ENCODE peak calls at places on chromosomes 5 and 9, in nine cellular contexts. H is PC-9, C is tibial nerve, A is body of pancreas, X is heart right ventricle, G is SK-N-SH, L is sigmoid colon, E is testis, V is lung. K is an unnamed sample. For H3K4me1, the result is how much of the 10 kb centered on the place peaks cover.

GRCh38 chr5:78899922-78900362 is 85.2 kb downstream of the ARSB start:
- DNase-seq in C (no peak), H (peak), G (no peak), A (peak), L (no peak), E (peak), X (peak), V (peak), K (peak)

GRCh38 chr5:152532714-152533113 is 127.6 kb upstream of the NMUR2 start:
- DNase-seq in V (no peak), X (peak), H (peak), L (no peak), A (no peak), C (peak), G (peak), E (no peak), K (no peak)

GRCh38 chr9:36141288-36141687 is 4.8 kb downstream of the GLIPR2 start:
- DNase-seq in X (no peak), L (peak), G (peak), C (no peak), V (no peak), A (no peak), H (peak), E (peak), K (no peak)

GRCh38 chr9:33151007-33151557 is 16.1 kb downstream of the B4GALT1 start:
- DNase-seq in H (peak), V (no peak), E (peak), X (peak), C (peak), G (no peak), L (peak), A (peak), K (no peak)

GRCh38 chr5:74595143-74595915 is 45.2 kb downstream of the ENC1 start:
- DNase-seq in E (peak), X (peak), L (no peak), G (no peak), V (no peak), H (peak), A (peak), C (no peak), K (peak)

GRCh38 chr9:134558124-134558805 is 83.3 kb upstream of the COL5A1 start:
- DNase-seq in E (no peak), G (no peak), A (peak), H (no peak), L (peak), X (no peak), V (no peak), C (no peak), K (peak)

GRCh38 chr5:168317521-168318147 is 26.2 kb downstream of the WWC1 start:
- DNase-seq in C (no peak), X (no peak), E (no peak), G (peak), V (peak), L (no peak), A (peak), H (peak), K (peak)

GRCh38 chr5:163248333-163248732 is 189.1 kb upstream of the CCNG1 start:
- DNase-seq in G (no peak), V (no peak), E (no peak), A (peak), H (no peak), X (no peak), L (no peak), C (no peak), K (no peak)

GRCh38 chr5:38673671-38674071 is 117.2 kb upstream of the LIFR start:
- DNase-seq in C (no peak), A (no peak), E (no peak), V (no peak), H (no peak), X (no peak), L (no peak), G (no peak), K (no peak)

GRCh38 chr9:21873540-21874221 is 71.2 kb downstream of the MTAP start:
- DNase-seq in H (peak), L (no peak), X (no peak), A (no peak), E (no peak), C (no peak), G (no peak), V (no peak), K (no peak)

GRCh38 chr5:61256474-61256873 is 75.6 kb upstream of the ZSWIM6 start:
- DNase-seq in H (peak), C (no peak), G (no peak), X (peak), L (no peak), A (peak), E (no peak), V (peak), K (no peak)

GRCh38 chr5:153619706-153620105 is 129.2 kb downstream of the GRIA1 start:
- DNase-seq in C (no peak), V (peak), A (no peak), E (no peak), X (no peak), L (no peak), H (no peak), G (no peak), K (no peak)

GRCh38 chr5:157245477-157245876 is 20.4 kb upstream of the CYFIP2 start:
- DNase-seq in A (no peak), X (no peak), L (no peak), C (no peak), V (no peak), H (no peak), E (no peak), G (no peak), K (no peak)

GRCh38 chr9:37836386-37836785 is 35.8 kb downstream of the DCAF10 start:
- DNase-seq in V (no peak), G (no peak), A (no peak), X (no peak), H (no peak), E (no peak), C (no peak), L (no peak), K (no peak)

GRCh38 chr9:86624616-86625015 is 270.4 kb upstream of the TUT7 start:
- DNase-seq in C (no peak), V (no peak), H (no peak), G (no peak), X (no peak), E (no peak), L (no peak), A (no peak), K (no peak)

GRCh38 chr9:117963493-117963892 is 259.3 kb downstream of the TLR4 start:
- DNase-seq in H (no peak), E (no peak), X (no peak), L (no peak), V (no peak), G (no peak), A (no peak), C (no peak), K (no peak)

GRCh38 chr5:34411470-34412346 is 244.4 kb upstream of the RAI14 start:
- DNase-seq in V (no peak), A (no peak), G (no peak), E (no peak), C (no peak), L (no peak), H (no peak), X (peak), K (peak)

GRCh38 chr5:169970911-169971436 is 9.3 kb downstream of the INSYN2B start:
- DNase-seq in E (no peak), V (no peak), X (no peak), G (peak), A (no peak), C (peak), H (peak), L (no peak), K (no peak)

GRCh38 chr9:132207187-132207586 is 45.3 kb downstream of the NTNG2 start:
- DNase-seq in G (no peak), A (no peak), L (no peak), V (no peak), X (no peak), E (no peak), C (no peak), H (no peak), K (no peak)

GRCh38 chr5:73911761-73912393 is 285.9 kb downstream of the ARHGEF28 start:
- DNase-seq in C (no peak), G (no peak), H (no peak), L (no peak), V (no peak), A (no peak), E (no peak), X (no peak), K (no peak)

GRCh38 chr9:94076557-94076956 is 7.7 kb upstream of the PTPDC1 start:
- DNase-seq in E (no peak), L (no peak), C (no peak), G (no peak), H (no peak), X (no peak), V (no peak), A (no peak), K (no peak)

GRCh38 chr9:32551491-32552049 is 557 bp upstream of the SMIM27 start:
- DNase-seq in E (peak), A (peak), L (peak), C (peak), V (no peak), X (peak), H (no peak), G (peak), K (peak)

GRCh38 chr9:69949396-69949795 is 94.3 kb upstream of the MAMDC2 start:
- DNase-seq in V (no peak), X (no peak), L (no peak), A (no peak), E (no peak), H (no peak), C (no peak), G (no peak), K (no peak)

GRCh38 chr5:128870923-128871322 is 94.4 kb upstream of the SLC27A6 start:
- DNase-seq in A (no peak), G (no peak), V (no peak), C (no peak), E (no peak), H (no peak), L (no peak), X (no peak), K (no peak)

GRCh38 chr9:100308965-100309564 is 43.7 kb downstream of the TEX10 start:
- DNase-seq in C (no peak), L (no peak), V (no peak), G (no peak), A (no peak), E (no peak), H (no peak), X (no peak), K (no peak)

GRCh38 chr5:142432961-142433360 is 108.1 kb upstream of the SPRY4 start:
- DNase-seq in V (no peak), C (no peak), A (no peak), G (no peak), H (no peak), E (no peak), L (no peak), X (no peak), K (no peak)

GRCh38 chr5:168951341-168951740 is 349.6 kb downstream of the SLIT3 start:
- DNase-seq in V (no peak), A (no peak), L (no peak), G (no peak), E (no peak), C (no peak), H (no peak), X (no peak), K (no peak)

GRCh38 chr9:114059047-114059803 is 18.9 kb downstream of the AMBP start:
- DNase-seq in C (no peak), H (no peak), A (no peak), E (no peak), X (peak), L (no peak), G (no peak), V (no peak), K (no peak)

GRCh38 chr5:79193643-79194042 is 42.3 kb upstream of the JMY start:
- DNase-seq in C (no peak), X (no peak), V (no peak), G (no peak), E (no peak), H (peak), L (no peak), A (peak), K (no peak)

GRCh38 chr5:103371046-103371603 is 112.6 kb downstream of the MACIR start:
- DNase-seq in X (no peak), V (no peak), A (no peak), C (no peak), E (no peak), H (no peak), L (no peak), G (no peak), K (no peak)

GRCh38 chr5:4083591-4084337 is 488.1 kb downstream of the IRX1 start:
- DNase-seq in A (no peak), V (no peak), L (no peak), C (no peak), H (no peak), G (no peak), X (no peak), E (no peak), K (no peak)

GRCh38 chr5:133341296-133341695 is 271.0 kb downstream of the FSTL4 start:
- DNase-seq in E (no peak), L (peak), A (no peak), G (no peak), V (no peak), H (no peak), X (no peak), C (no peak), K (no peak)

GRCh38 chr5:72523960-72524582 is 16.9 kb upstream of the ZNF366 start:
- DNase-seq in L (no peak), A (no peak), C (peak), E (no peak), V (no peak), G (no peak), X (no peak), H (peak), K (peak)

GRCh38 chr5:73095564-73096238 is 24.7 kb upstream of the TMEM171 start:
- DNase-seq in G (no peak), H (no peak), A (no peak), C (no peak), V (no peak), L (no peak), X (no peak), E (no peak), K (no peak)

GRCh38 chr9:35091536-35091935 is 4.9 kb downstream of the PIGO start:
- DNase-seq in E (no peak), G (no peak), V (no peak), H (no peak), L (no peak), X (no peak), A (no peak), C (no peak), K (no peak)

GRCh38 chr9:133967024-133967741 is 24.9 kb downstream of the VAV2 start:
- DNase-seq in H (peak), G (no peak), E (no peak), L (no peak), V (no peak), A (no peak), X (no peak), C (no peak), K (no peak)

GRCh38 chr9:38388283-38389223 is 3.9 kb upstream of the ALDH1B1 start:
- DNase-seq in C (peak), G (no peak), A (no peak), L (peak), V (no peak), H (no peak), E (peak), X (no peak), K (no peak)

GRCh38 chr5:166823360-166823759 is 1468.1 kb upstream of the WWC1 start:
- DNase-seq in V (no peak), E (no peak), L (no peak), H (no peak), X (no peak), C (no peak), A (no peak), G (no peak), K (peak)

GRCh38 chr5:114449836-114450515 is 88.1 kb downstream of the KCNN2 start:
- DNase-seq in E (peak), X (peak), A (peak), L (peak), H (peak), C (peak), V (peak), G (peak), K (peak)

GRCh38 chr9:27582794-27583193 is 9.5 kb upstream of the C9orf72 start:
- DNase-seq in E (no peak), H (no peak), C (no peak), G (no peak), A (no peak), V (no peak), L (no peak), X (no peak), K (no peak)
- H3K4me3 ChIP-seq in E (no peak), H (no peak), C (no peak), G (no peak), A (no peak), V (no peak), L (no peak), X (no peak), K (no peak)

GRCh38 chr5:135993248-135993893 is 35.4 kb upstream of the TGFBI start:
- DNase-seq in G (no peak), A (no peak), L (no peak), H (no peak), X (no peak), C (no peak), V (no peak), E (no peak), K (no peak)

GRCh38 chr5:135991381-135991907 is 36.7 kb upstream of the LECT2 start:
- DNase-seq in G (no peak), A (no peak), X (no peak), L (no peak), H (no peak), V (no peak), E (no peak), C (no peak), K (no peak)

GRCh38 chr5:135990518-135991240 is 35.9 kb upstream of the LECT2 start:
- DNase-seq in G (no peak), E (no peak), C (no peak), H (no peak), L (no peak), V (no peak), A (no peak), X (no peak), K (no peak)

GRCh38 chr5:135986891-135987401 is 32.2 kb upstream of the LECT2 start:
- DNase-seq in G (no peak), C (no peak), H (no peak), A (no peak), X (no peak), L (no peak), V (no peak), E (no peak), K (no peak)

GRCh38 chr5:135989686-135990085 is 34.9 kb upstream of the LECT2 start:
- DNase-seq in L (no peak), H (no peak), A (no peak), V (no peak), X (no peak), G (no peak), E (no peak), C (no peak), K (no peak)
- TF ChIP-seq CTCF in L (no peak), H (no peak), A (no peak), V (no peak), X (no peak), G (no peak), E (no peak), C (no peak), K (peak)

GRCh38 chr9:130632081-130632710 is 32.2 kb upstream of the PRDM12 start:
- DNase-seq in E (no peak), H (no peak), C (no peak), L (no peak), G (no peak), X (no peak), A (no peak), V (no peak), K (no peak)
- H3K4me1 ChIP-seq in E (under half), H (under half), C (under half), L (under half), G (under half), X (under half), A (under half), V (under half), K (under half)

DNA sequence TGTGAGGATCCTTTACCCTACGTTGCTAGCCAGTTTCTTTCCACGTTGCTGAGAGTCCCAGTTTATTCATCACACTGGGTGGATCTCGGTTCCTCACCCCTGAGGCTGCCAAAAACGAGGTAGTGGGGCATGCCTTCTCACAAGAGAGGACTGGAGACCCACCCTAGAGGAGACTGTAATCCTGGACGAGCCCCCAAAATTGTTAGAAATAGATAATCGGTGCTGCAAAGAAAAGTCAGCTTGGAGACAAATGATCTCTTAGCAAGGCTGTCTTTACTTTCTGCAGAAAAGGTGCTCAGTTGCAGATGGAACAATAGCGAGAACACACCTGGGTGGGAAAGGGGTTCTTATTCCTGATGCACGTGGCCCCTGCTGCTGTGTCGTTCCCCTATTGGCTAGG is 101.8 kb downstream of the TMEM167A start:
- DNase-seq in C (no peak), H (no peak), L (no peak), E (no peak), A (no peak), G (no peak), X (no peak), V (no peak), K (no peak)
- H3K4me3 ChIP-seq in C (no peak), H (no peak), L (no peak), E (no peak), A (no peak), G (no peak), X (no peak), V (no peak), K (no peak)

K was measured in Caco-2.